ENCODE peak calls at places on chromosomes 11 and 22, in five cellular contexts. One of them, this sample, is unnamed.
A peak's percentile ranks its signal among the peaks of the same experiment; 100 is the strongest.

GRCh38 chr11:104623518-104623917 is 274.7 kb downstream of the CASP12 start:
- DNase-seq in K562: no peak
- DNase-seq in H1: no peak
- DNase-seq in A549: no peak
- DNase-seq in HepG2: no peak
- DNase-seq in this sample: no peak

GRCh38 chr11:94924074-94925031 is 49.0 kb downstream of the CWC15 start:
- DNase-seq in HepG2: no peak
- DNase-seq in K562: no peak
- DNase-seq in H1: no peak
- DNase-seq in A549: no peak
- DNase-seq in this sample: no peak

GRCh38 chr11:69126286-69126685 is 29.4 kb upstream of the SMIM38 start:
- DNase-seq in H1: no peak
- DNase-seq in HepG2: no peak
- DNase-seq in A549: no peak
- DNase-seq in K562: no peak
- DNase-seq in this sample: no peak

GRCh38 chr22:19892249-19892879 is 37.7 kb upstream of the GNB1L start:
- DNase-seq in HepG2: peak; percentile 76
- DNase-seq in K562: peak; percentile 87
- DNase-seq in H1: no peak
- DNase-seq in A549: no peak
- DNase-seq in this sample: no peak

GRCh38 chr11:79482800-79483199 is 42.0 kb upstream of the TENM4 start:
- DNase-seq in K562: no peak
- DNase-seq in H1: no peak
- DNase-seq in HepG2: no peak
- DNase-seq in A549: no peak
- DNase-seq in this sample: peak; percentile 72

GRCh38 chr11:99693941-99694492 is 673.3 kb downstream of the CNTN5 start:
- DNase-seq in H1: no peak
- DNase-seq in K562: no peak
- DNase-seq in HepG2: peak; percentile 3
- DNase-seq in A549: peak; percentile 80
- DNase-seq in this sample: no peak

GRCh38 chr11:130023204-130023603 is 20.6 kb upstream of the PRDM10 start:
- DNase-seq in K562: no peak
- DNase-seq in HepG2: peak; percentile 71
- DNase-seq in A549: no peak
- DNase-seq in H1: no peak
- DNase-seq in this sample: peak; percentile 88

GRCh38 chr22:21929253-21929652 is 23.4 kb downstream of the PPM1F start:
- DNase-seq in H1: no peak
- DNase-seq in A549: no peak
- DNase-seq in K562: no peak
- DNase-seq in HepG2: no peak
- DNase-seq in this sample: no peak

GRCh38 chr11:43072911-43073310 is 238.9 kb upstream of the API5 start:
- DNase-seq in K562: no peak
- DNase-seq in H1: no peak
- DNase-seq in A549: no peak
- DNase-seq in HepG2: no peak
- DNase-seq in this sample: no peak

GRCh38 chr22:39905686-39906085 is 4.8 kb downstream of the GRAP2 start:
- DNase-seq in HepG2: no peak
- DNase-seq in H1: no peak
- DNase-seq in A549: no peak
- DNase-seq in K562: no peak
- DNase-seq in this sample: no peak

GRCh38 chr22:37471721-37472417 is 14.3 kb downstream of the MFNG start:
- DNase-seq in H1: no peak
- DNase-seq in K562: no peak
- DNase-seq in HepG2: no peak
- DNase-seq in A549: no peak
- DNase-seq in this sample: no peak

GRCh38 chr22:44444341-44445306 is 53.4 kb downstream of the RTL6 start:
- DNase-seq in A549: no peak
- DNase-seq in H1: peak; percentile 69
- DNase-seq in K562: no peak
- DNase-seq in HepG2: no peak
- DNase-seq in this sample: no peak

GRCh38 chr22:19872779-19873137 is 18.1 kb upstream of the GNB1L start:
- DNase-seq in K562: no peak
- DNase-seq in A549: no peak
- DNase-seq in H1: peak; percentile 51
- DNase-seq in HepG2: no peak
- DNase-seq in this sample: no peak

GRCh38 chr11:110712643-110713468 is 619 bp upstream of the ARHGAP20 start:
- DNase-seq in HepG2: no peak
- DNase-seq in A549: no peak
- DNase-seq in H1: no peak
- DNase-seq in K562: no peak
- DNase-seq in this sample: no peak

GRCh38 chr11:33553486-33553885 is 147.1 kb downstream of the C11orf91 start:
- DNase-seq in K562: no peak
- DNase-seq in A549: no peak
- DNase-seq in H1: no peak
- DNase-seq in HepG2: no peak
- DNase-seq in this sample: no peak

GRCh38 chr11:8023831-8024555 is 36.9 kb downstream of the EIF3F start:
- DNase-seq in K562: no peak
- DNase-seq in HepG2: no peak
- DNase-seq in H1: peak; percentile 11
- DNase-seq in A549: no peak
- DNase-seq in this sample: no peak

GRCh38 chr11:72686639-72687215 is 12.5 kb upstream of the PDE2A start:
- DNase-seq in A549: no peak
- DNase-seq in K562: no peak
- DNase-seq in HepG2: no peak
- DNase-seq in H1: no peak
- DNase-seq in this sample: no peak

GRCh38 chr11:62553839-62554361 is 7.3 kb upstream of the AHNAK start:
- DNase-seq in H1: no peak
- DNase-seq in HepG2: no peak
- DNase-seq in A549: peak; percentile 78
- DNase-seq in K562: no peak
- DNase-seq in this sample: no peak

GRCh38 chr11:123431619-123432018 is 1.6 kb downstream of the GRAMD1B start:
- DNase-seq in HepG2: no peak
- DNase-seq in H1: no peak
- DNase-seq in K562: no peak
- DNase-seq in A549: no peak
- DNase-seq in this sample: no peak

GRCh38 chr11:33329705-33330329 is 72.6 kb downstream of the HIPK3 start:
- DNase-seq in K562: peak; percentile 52
- DNase-seq in A549: peak; percentile 76
- DNase-seq in H1: no peak
- DNase-seq in HepG2: peak; percentile 50
- DNase-seq in this sample: no peak

GRCh38 chr11:82927264-82927880 is 25.8 kb downstream of the DDIAS start:
- DNase-seq in A549: peak; percentile 65
- DNase-seq in K562: peak; percentile 47
- DNase-seq in H1: no peak
- DNase-seq in HepG2: peak; percentile 43
- DNase-seq in this sample: no peak
- TF ChIP-seq KDM1A in A549: no peak
- TF ChIP-seq KDM1A in K562: no peak
- TF ChIP-seq KDM1A in H1: no peak
- TF ChIP-seq KDM1A in HepG2: no peak
- TF ChIP-seq KDM1A in this sample: no peak

DNA sequence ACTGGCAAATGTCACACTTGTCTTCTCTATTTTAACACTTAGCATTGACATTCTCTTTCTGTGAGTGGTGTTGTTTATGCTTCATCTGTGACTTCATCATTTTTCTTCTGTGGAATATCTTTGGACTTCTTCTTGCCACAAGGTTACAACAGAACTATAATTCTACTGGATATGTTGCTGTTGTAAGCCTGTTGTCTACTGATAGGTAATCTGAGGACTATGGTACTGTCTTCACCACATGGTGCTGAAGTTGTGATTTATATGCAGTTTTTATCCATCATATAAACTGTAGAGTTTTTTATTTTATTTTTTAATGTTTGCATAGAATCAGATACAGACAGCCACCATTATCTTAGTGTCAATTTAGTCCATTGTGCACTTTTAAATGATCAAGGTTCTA is 622.2 kb upstream of the CNTN5 start:
- DNase-seq in K562: no peak
- DNase-seq in HepG2: no peak
- DNase-seq in A549: no peak
- DNase-seq in H1: no peak
- DNase-seq in this sample: no peak
- TF ChIP-seq KDM1A in K562: no peak
- TF ChIP-seq KDM1A in HepG2: no peak
- TF ChIP-seq KDM1A in A549: no peak
- TF ChIP-seq KDM1A in H1: no peak
- TF ChIP-seq KDM1A in this sample: no peak

DNA sequence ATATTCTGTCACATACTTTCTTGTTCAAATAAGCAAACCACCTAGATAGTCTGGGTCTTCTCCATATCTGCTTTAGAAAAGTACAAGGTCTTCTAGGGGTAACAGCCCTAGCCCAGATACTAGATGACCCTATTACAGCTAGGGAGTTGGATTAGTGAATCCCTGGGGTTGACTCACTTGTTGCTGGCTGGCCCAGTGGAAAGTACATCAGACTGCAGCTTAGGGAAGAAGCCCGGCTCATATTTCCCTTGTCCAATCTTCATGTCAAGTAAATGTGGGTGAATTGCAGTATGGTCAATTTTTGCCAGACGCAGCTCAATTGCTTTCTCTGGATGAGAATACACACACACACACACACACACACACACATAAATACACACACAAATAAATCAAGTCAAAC is 79.1 kb upstream of the SCUBE2 start:
- DNase-seq in A549: peak; percentile 5
- DNase-seq in H1: no peak
- DNase-seq in K562: no peak
- DNase-seq in HepG2: no peak
- DNase-seq in this sample: no peak
- TF ChIP-seq KDM1A in A549: no peak
- TF ChIP-seq KDM1A in H1: no peak
- TF ChIP-seq KDM1A in K562: no peak
- TF ChIP-seq KDM1A in HepG2: no peak
- TF ChIP-seq KDM1A in this sample: no peak

DNA sequence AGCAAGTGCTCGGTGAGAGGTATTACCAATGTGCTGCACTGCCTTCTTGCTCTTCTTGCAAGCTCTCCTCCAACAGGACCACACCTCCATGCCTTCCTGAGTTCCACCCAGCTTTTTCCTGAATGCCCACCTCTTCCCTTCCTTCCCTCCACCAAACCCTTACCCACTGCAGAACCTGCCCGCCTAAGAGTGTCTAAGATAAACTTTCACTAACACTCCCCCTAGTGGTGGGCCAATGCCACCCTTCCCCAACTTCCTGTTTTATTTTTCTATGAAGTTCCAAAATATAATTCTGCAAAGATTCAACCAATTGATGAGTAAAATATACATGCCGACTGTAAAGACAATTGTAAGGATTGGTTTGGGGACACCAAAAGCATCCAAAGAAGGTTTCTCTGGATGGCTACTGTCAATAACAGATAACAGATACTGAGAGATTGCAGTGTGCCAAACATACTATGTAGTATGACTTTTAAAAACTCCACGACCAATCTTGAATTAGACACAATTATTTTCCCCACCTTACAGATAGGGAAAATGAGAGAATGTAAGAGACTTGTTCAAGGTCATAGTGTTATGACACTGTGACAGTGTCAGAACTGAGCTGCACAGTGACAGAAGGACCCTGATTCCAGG is 38.6 kb upstream of the BMAL1 start:
- DNase-seq in HepG2: peak; percentile 35
- DNase-seq in H1: peak; percentile 68
- DNase-seq in K562: peak; percentile 43
- DNase-seq in A549: peak; percentile 55
- DNase-seq in this sample: no peak
- TF ChIP-seq KDM1A in HepG2: no peak
- TF ChIP-seq KDM1A in H1: no peak
- TF ChIP-seq KDM1A in K562: no peak
- TF ChIP-seq KDM1A in A549: no peak
- TF ChIP-seq KDM1A in this sample: no peak

GRCh38 chr22:41286639-41287091 is 678 bp upstream of the RANGAP1 start:
- DNase-seq in K562: peak; percentile 23
- DNase-seq in HepG2: peak; percentile 60
- DNase-seq in H1: no peak
- DNase-seq in A549: peak; percentile 22
- DNase-seq in this sample: peak; percentile 39

GRCh38 chr22:41284465-41284864 is 1.5 kb downstream of the RANGAP1 start:
- DNase-seq in H1: no peak
- DNase-seq in HepG2: no peak
- DNase-seq in K562: no peak
- DNase-seq in A549: no peak
- DNase-seq in this sample: no peak

GRCh38 chr22:41285820-41286638 is at the start of gene RANGAP1:
- DNase-seq in A549: peak; percentile 96
- DNase-seq in HepG2: peak; percentile 97
- DNase-seq in K562: peak; percentile 93
- DNase-seq in H1: peak; percentile 95
- DNase-seq in this sample: peak; percentile 98

GRCh38 chr22:41288245-41288946 is 2.4 kb upstream of the RANGAP1 start:
- DNase-seq in H1: no peak
- DNase-seq in K562: no peak
- DNase-seq in A549: peak; percentile 79
- DNase-seq in HepG2: peak; percentile 92
- DNase-seq in this sample: no peak

DNA sequence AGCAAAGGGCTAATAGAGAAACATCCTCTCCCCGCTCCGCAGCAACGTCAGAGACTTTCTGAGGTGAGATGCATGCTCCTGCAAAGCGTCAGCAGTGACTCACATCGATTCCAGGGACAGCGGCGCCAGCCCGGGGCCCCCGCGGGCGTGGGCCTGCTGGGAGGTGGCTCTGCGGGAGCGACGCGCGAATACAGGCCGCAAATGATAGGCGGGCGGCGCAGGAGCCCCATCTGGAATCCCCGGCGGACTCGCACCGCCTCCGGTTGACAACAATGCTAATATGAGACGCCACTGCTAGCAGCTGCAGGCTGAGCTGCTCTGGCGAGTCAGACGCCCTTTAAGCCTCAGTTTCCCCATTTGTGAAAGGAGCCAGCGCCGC is 557 bp downstream of the RANGAP1 start:
- DNase-seq in K562: peak; percentile 80
- DNase-seq in H1: peak; percentile 49
- DNase-seq in A549: peak; percentile 61
- DNase-seq in HepG2: peak; percentile 56
- DNase-seq in this sample: no peak
- TF ChIP-seq KDM1A in K562: no peak
- TF ChIP-seq KDM1A in H1: no peak
- TF ChIP-seq KDM1A in A549: no peak
- TF ChIP-seq KDM1A in HepG2: no peak
- TF ChIP-seq KDM1A in this sample: no peak

GRCh38 chr22:31235076-31235475 is 23.0 kb downstream of the LIMK2 start:
- DNase-seq in H1: no peak
- DNase-seq in K562: no peak
- DNase-seq in HepG2: no peak
- DNase-seq in A549: no peak
- DNase-seq in this sample: no peak
- TF ChIP-seq KDM1A in H1: no peak
- TF ChIP-seq KDM1A in K562: no peak
- TF ChIP-seq KDM1A in HepG2: no peak
- TF ChIP-seq KDM1A in A549: no peak
- TF ChIP-seq KDM1A in this sample: no peak

This sample was measured in GM12878.